ENCODE peak calls at places on chromosomes 11 and 22, in four cellular contexts. M, J, A and B are unnamed samples.

GRCh38 chr11:89275966-89276365 is 98.3 kb downstream of the TYR start:
- DNase-seq in J (no peak), A (no peak), M (no peak), B (no peak)

GRCh38 chr11:69249641-69250502 is 44.1 kb upstream of the MYEOV start:
- DNase-seq in A (no peak), J (no peak), M (peak), B (peak)

GRCh38 chr11:74626604-74627003 is 34.2 kb downstream of the POLD3 start:
- DNase-seq in M (no peak), A (no peak), J (no peak), B (no peak)

GRCh38 chr11:19458721-19459120 is 218.0 kb upstream of the E2F8 start:
- DNase-seq in J (no peak), M (no peak), A (no peak), B (no peak)

GRCh38 chr22:24466831-24467249 is 28.3 kb upstream of the UPB1 start:
- DNase-seq in J (no peak), M (peak), A (peak), B (peak)

GRCh38 chr11:79973701-79974626 is 533.1 kb upstream of the TENM4 start:
- DNase-seq in A (no peak), J (no peak), M (no peak), B (peak)

GRCh38 chr11:44527476-44527875 is 38.0 kb upstream of the CD82 start:
- DNase-seq in J (no peak), A (no peak), M (peak), B (no peak)

GRCh38 chr11:78742430-78742829 is 167.8 kb upstream of the NARS2 start:
- DNase-seq in A (no peak), J (no peak), M (peak), B (no peak)

GRCh38 chr11:64745219-64745522 is 1.2 kb upstream of the RASGRP2 start:
- DNase-seq in J (peak), A (no peak), M (no peak), B (no peak)

GRCh38 chr22:50733521-50734342 is 4.3 kb upstream of the ACR start:
- DNase-seq in M (peak), J (peak), A (no peak), B (peak)

GRCh38 chr11:765025-765801 is 12.1 kb downstream of the GATD1 start:
- DNase-seq in A (peak), M (peak), J (peak), B (peak)

GRCh38 chr22:19984201-19984753 is 32.3 kb downstream of the ARVCF start:
- DNase-seq in J (no peak), A (peak), M (peak), B (no peak)

GRCh38 chr11:45606514-45607024 is 58.9 kb downstream of the CHST1 start:
- DNase-seq in J (peak), M (no peak), A (no peak), B (peak)

GRCh38 chr11:1876361-1877063 is 15.2 kb downstream of the PRR33 start:
- DNase-seq in J (peak), M (peak), A (no peak), B (peak)

GRCh38 chr22:42816339-42816738 is 40.7 kb downstream of the ARFGAP3 start:
- DNase-seq in M (no peak), A (no peak), J (no peak), B (no peak)

GRCh38 chr22:21796863-21797262 is 61.3 kb upstream of the YPEL1 start:
- DNase-seq in M (no peak), A (no peak), J (no peak), B (no peak)

GRCh38 chr11:111777094-111778046 is 11.2 kb upstream of the PPP2R1B start:
- DNase-seq in M (peak), J (peak), A (peak), B (peak)

GRCh38 chr11:62088331-62088933 is 35.4 kb upstream of the INCENP start:
- DNase-seq in A (no peak), J (no peak), M (no peak), B (peak)

DNA sequence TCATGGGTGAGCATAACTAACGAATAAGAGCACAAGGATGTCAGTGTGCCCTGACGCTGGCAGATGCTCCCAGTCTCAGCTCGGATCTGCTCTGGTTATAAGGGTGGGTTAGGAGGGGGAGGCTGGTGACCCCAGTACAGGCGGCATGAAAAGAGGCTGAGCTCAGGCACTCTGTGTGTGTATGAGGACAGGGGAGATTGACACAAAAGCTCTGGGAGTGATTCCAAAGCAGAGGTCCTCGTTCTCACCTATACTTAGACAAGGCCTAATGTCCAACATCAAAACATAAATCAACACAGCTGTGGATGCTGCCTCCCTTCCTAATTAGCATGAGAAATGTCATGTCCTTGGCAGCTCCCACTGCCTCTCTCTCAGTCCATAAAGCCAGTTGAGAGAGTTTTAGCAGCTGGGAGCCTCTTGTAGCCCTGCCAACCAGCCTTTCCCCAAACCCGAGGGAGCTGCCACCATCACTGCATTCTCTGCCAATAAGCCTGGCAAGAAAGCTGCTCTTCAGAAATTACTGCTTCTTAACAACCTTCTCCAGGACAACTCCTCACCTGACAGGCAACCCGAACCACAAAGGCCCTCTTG is 59.8 kb downstream of the SC5D start:
- DNase-seq in M (no peak), J (no peak), A (no peak), B (no peak)
- H3K27ac ChIP-seq in M (no peak), J (no peak), A (no peak), B (no peak)

GRCh38 chr11:26245046-26245445 is 86.9 kb upstream of the ANO3 start:
- DNase-seq in A (no peak), J (no peak), M (peak), B (no peak)
- TF ChIP-seq EZH2phosphoT487 in A (no peak), J (no peak), M (no peak), B (no peak)

DNA sequence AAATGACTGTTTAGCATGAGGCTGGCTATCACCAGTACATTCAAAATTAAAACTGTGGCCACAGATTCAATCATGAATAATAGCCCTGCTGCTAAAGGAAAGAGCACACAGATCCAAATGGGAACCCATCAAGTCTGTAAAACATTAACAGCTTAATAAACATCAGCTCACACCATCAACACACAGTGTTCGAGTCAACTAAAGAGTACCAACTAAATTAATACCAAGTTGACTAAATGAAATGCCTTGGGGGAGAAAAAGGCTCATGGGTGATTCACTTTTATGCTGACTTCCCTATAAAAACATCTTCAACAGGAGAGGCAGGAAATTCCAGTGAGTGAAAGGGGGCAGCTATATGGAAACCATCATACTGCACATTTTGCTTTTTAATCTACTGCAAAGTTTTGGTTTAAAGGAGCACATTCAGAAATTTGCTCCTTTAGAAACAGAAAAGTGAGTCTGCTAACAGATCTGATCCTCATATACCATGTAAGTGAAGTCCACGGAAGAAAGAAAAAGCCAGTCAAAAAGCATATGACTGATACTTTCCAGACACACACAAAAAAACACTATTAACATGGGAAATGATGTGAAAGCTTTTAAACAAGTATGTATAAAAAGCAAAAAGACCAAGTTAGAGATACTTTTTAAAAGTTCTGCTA is 16.3 kb downstream of the LGR4 start:
- DNase-seq in J (no peak), M (peak), A (no peak), B (no peak)
- H3K27ac ChIP-seq in J (peak), M (peak), A (no peak), B (peak)

GRCh38 chr11:35173620-35174278 is 34.8 kb downstream of the CD44 start:
- DNase-seq in J (no peak), A (no peak), M (no peak), B (no peak)
- TF ChIP-seq EZH2phosphoT487 in J (no peak), A (no peak), M (no peak), B (no peak)

GRCh38 chr11:93492464-93493251 is 50.5 kb downstream of the SMCO4 start:
- DNase-seq in A (no peak), M (no peak), J (no peak), B (no peak)
- H3K27ac ChIP-seq in A (no peak), M (no peak), J (no peak), B (no peak)

GRCh38 chr11:100739636-100740035 is 52.5 kb downstream of the ARHGAP42 start:
- DNase-seq in M (no peak), A (peak), J (no peak), B (peak)

GRCh38 chr11:100738701-100739100 is 51.6 kb downstream of the ARHGAP42 start:
- DNase-seq in J (no peak), M (no peak), A (no peak), B (no peak)

GRCh38 chr11:100740440-100740839 is 53.4 kb downstream of the ARHGAP42 start:
- DNase-seq in J (no peak), M (no peak), A (no peak), B (no peak)

GRCh38 chr11:100746448-100746847 is 59.4 kb downstream of the ARHGAP42 start:
- DNase-seq in A (no peak), J (no peak), M (no peak), B (no peak)

DNA sequence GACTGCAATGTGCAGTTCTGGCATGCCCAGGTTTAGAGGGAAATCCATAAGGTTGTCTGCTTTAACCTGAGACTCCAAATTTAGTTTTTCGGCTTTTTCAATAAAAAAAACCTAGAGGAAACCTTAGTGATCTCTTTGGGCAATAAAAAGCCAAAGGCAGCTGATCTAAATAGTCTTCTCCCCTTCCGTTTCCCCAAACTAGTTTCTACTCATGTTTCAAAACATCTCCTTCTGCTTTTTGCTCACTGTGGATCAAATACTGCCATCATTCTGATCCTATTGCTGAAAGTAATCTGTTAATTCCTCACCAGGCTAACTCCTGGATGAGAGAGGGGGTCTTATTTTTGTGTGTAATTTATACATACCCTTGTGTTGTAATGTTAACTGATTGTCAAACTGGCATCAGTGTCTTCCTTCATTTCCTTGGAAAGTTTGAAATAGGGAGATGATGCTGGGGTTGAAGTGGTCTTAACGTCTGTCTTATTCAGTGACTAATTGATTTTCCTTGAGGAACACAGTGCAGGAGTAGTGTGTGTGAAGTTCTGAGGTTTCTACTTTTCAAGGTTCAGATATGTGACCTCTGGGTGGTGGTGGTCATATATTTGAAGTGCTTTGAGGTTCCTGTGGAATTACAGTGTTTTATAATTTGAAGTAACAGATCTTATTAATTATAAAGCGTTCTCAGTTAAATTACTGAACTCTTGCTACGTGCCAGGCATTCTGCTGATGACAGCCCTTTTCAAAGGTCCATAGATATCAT is 55.0 kb downstream of the ARHGAP42 start:
- DNase-seq in M (no peak), J (no peak), A (no peak), B (no peak)
- TF ChIP-seq EZH2phosphoT487 in M (no peak), J (no peak), A (no peak), B (no peak)

GRCh38 chr11:134024420-134025085 is 44.3 kb upstream of the JAM3 start:
- DNase-seq in M (peak), A (no peak), J (no peak), B (no peak)
- H3K27ac ChIP-seq in M (peak), A (no peak), J (no peak), B (no peak)

DNA sequence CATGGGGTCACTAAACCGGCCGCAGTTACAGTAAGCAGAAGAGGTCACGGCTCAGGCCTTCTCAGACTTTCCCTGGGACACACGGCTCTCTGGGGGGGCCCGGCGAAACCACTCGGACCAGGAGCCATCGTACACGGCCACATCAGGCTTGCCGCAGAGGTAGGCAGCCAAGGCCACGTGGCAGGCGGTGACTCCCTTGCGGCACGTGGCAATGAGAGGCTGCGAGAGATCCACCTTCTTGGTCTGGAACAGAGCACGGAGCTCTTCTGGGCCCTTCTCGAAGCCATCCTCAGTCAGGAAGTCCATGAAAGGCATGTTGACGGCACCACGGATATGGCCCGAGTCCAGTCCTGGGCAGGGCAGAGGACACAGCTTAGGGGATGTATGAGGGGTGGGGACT is 8.3 kb downstream of the TST start:
- DNase-seq in J (no peak), M (no peak), A (no peak), B (no peak)
- TF ChIP-seq EZH2phosphoT487 in J (no peak), M (no peak), A (no peak), B (no peak)

DNA sequence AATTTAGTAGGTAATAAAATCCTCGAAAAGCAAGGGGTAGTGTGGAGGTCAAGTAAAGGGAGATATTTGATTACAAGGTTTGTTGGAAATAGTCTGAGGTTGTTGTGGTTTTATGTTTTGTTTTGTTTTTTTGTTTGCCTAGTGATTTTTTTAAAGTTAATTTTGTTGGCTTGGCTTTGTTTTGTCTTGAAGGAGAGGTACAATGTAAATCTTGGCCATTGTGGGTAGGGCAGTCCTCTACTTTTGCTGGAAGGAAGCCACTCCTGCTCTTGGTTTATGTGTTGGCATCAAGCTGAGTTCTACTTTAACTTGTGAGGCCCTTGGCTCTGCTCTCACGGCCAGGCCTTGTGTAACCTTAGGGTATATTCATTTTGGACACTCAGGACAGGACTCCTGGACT is 3.2 kb downstream of the AMOTL1 start:
- DNase-seq in A (no peak), M (peak), J (no peak), B (no peak)
- H3K27ac ChIP-seq in A (no peak), M (peak), J (no peak), B (no peak)

GRCh38 chr11:11975201-11976092 is 33.0 kb downstream of the DKK3 start:
- DNase-seq in J (no peak), M (no peak), A (no peak), B (no peak)
- TF ChIP-seq EZH2phosphoT487 in J (no peak), M (no peak), A (no peak), B (no peak)